ENCODE peak calls at places on chromosomes 6 and 20, in five cellular contexts. D is GM12878, H is IMR-90, X is H9, Z is OCI-LY7. A is an unnamed sample.

GRCh38 chr20:51631011-51631950 is 88.8 kb upstream of the NFATC2 start:
- DNase-seq in D (no peak), X (no peak), Z (no peak), H (peak), A (no peak)

GRCh38 chr6:158642097-158642601 is 2.4 kb downstream of the DYNLT1 start:
- DNase-seq in X (no peak), H (peak), D (no peak), Z (no peak), A (peak)

GRCh38 chr20:61765871-61766654 is 299.6 kb downstream of the TAF4 start:
- DNase-seq in Z (no peak), H (no peak), D (no peak), X (peak), A (no peak)

GRCh38 chr6:90502866-90503407 is 83.9 kb downstream of the MAP3K7 start:
- DNase-seq in Z (no peak), X (no peak), H (peak), D (no peak), A (no peak)

GRCh38 chr20:61448396-61448795 is 196.3 kb downstream of the CDH4 start:
- DNase-seq in D (no peak), Z (no peak), H (no peak), X (no peak), A (no peak)

GRCh38 chr6:122323361-122323760 is 76.1 kb upstream of the HSF2 start:
- DNase-seq in H (no peak), D (no peak), Z (no peak), X (no peak), A (no peak)

GRCh38 chr6:10465633-10466499 is 51.0 kb upstream of the TFAP2A start:
- DNase-seq in D (no peak), X (peak), Z (peak), H (peak), A (no peak)

GRCh38 chr6:136174510-136174909 is 75.6 kb downstream of the MTFR2 start:
- DNase-seq in Z (no peak), H (no peak), D (no peak), X (no peak), A (no peak)

GRCh38 chr20:34773726-34774125 is 51.7 kb downstream of the NCOA6 start:
- DNase-seq in X (no peak), H (no peak), Z (no peak), D (no peak), A (no peak)

GRCh38 chr6:136466789-136467585 is 83.2 kb downstream of the MAP7 start:
- DNase-seq in Z (no peak), D (no peak), X (no peak), H (no peak), A (no peak)

GRCh38 chr6:98986216-98986615 is 38.5 kb upstream of the FBXL4 start:
- DNase-seq in X (no peak), Z (no peak), H (no peak), D (no peak), A (no peak)

GRCh38 chr6:47246556-47246955 is 63.1 kb downstream of the TNFRSF21 start:
- DNase-seq in D (no peak), Z (peak), X (no peak), H (no peak), A (no peak)

GRCh38 chr6:4460595-4461475 is 315.4 kb upstream of the CDYL start:
- DNase-seq in D (no peak), H (peak), X (no peak), Z (no peak), A (no peak)

GRCh38 chr6:65524232-65524631 is 182.8 kb downstream of the EYS start:
- DNase-seq in X (no peak), H (no peak), Z (no peak), D (no peak), A (no peak)

GRCh38 chr6:33313105-33313708 is 671 bp downstream of the TAPBP start:
- DNase-seq in H (peak), X (peak), D (no peak), Z (peak), A (no peak)

GRCh38 chr20:41081276-41081814 is 52.7 kb downstream of the TOP1 start:
- DNase-seq in D (no peak), H (peak), X (no peak), Z (no peak), A (no peak)

GRCh38 chr6:118283759-118284158 is 264.3 kb upstream of the PLN start:
- DNase-seq in X (no peak), D (no peak), H (peak), Z (peak), A (no peak)

GRCh38 chr6:12927746-12928145 is 211.2 kb downstream of the PHACTR1 start:
- DNase-seq in Z (no peak), D (no peak), X (no peak), H (no peak), A (no peak)

GRCh38 chr6:36556281-36556680 is 9.0 kb upstream of the STK38 start:
- DNase-seq in H (no peak), X (no peak), Z (no peak), D (no peak), A (no peak)

GRCh38 chr20:24956001-24956761 is 7.1 kb downstream of the CST7 start:
- DNase-seq in H (no peak), X (peak), Z (no peak), D (no peak), A (no peak)

GRCh38 chr20:17786221-17786718 is 86.5 kb downstream of the BANF2 start:
- DNase-seq in X (no peak), D (no peak), Z (no peak), H (peak), A (no peak)

GRCh38 chr6:144066745-144067484 is 28.5 kb downstream of the SF3B5 start:
- DNase-seq in H (no peak), X (no peak), Z (no peak), D (peak), A (no peak)

GRCh38 chr6:150336299-150336698 is 32.5 kb upstream of the IYD start:
- DNase-seq in Z (peak), D (peak), X (no peak), H (peak), A (peak)

GRCh38 chr20:15942130-15942529 is 631.1 kb downstream of the KIF16B start:
- DNase-seq in Z (no peak), D (no peak), H (no peak), X (no peak), A (no peak)

GRCh38 chr20:31967830-31968249 is at the start of gene XKR7:
- DNase-seq in D (no peak), H (no peak), X (peak), Z (no peak), A (no peak)

GRCh38 chr6:13434777-13435176 is 52.6 kb downstream of the GFOD1 start:
- DNase-seq in H (no peak), D (no peak), X (no peak), Z (no peak), A (no peak)

GRCh38 chr6:26329763-26330511 is 35.1 kb upstream of the BTN3A2 start:
- DNase-seq in Z (peak), H (peak), D (no peak), X (peak), A (no peak)

GRCh38 chr6:124888581-124889371 is 73.5 kb upstream of the RNF217 start:
- DNase-seq in H (peak), X (no peak), Z (no peak), D (no peak), A (no peak)

GRCh38 chr20:1526896-1527295 is 30.6 kb downstream of the SIRPD start:
- DNase-seq in D (no peak), Z (no peak), H (peak), X (no peak), A (no peak)

GRCh38 chr6:89081423-89082322 is 1.1 kb downstream of the PNRC1 start:
- DNase-seq in Z (peak), H (peak), X (peak), D (peak), A (peak)

GRCh38 chr6:4533576-4533975 is 242.6 kb upstream of the CDYL start:
- DNase-seq in H (no peak), D (no peak), Z (no peak), X (no peak), A (no peak)

GRCh38 chr6:4693566-4693965 is 82.6 kb upstream of the CDYL start:
- DNase-seq in D (no peak), H (no peak), X (no peak), Z (no peak), A (no peak)

GRCh38 chr6:147287869-147288271 is 83.7 kb downstream of the STXBP5 start:
- DNase-seq in X (no peak), D (no peak), Z (no peak), H (peak), A (no peak)

GRCh38 chr6:22956029-22956715 is 386.8 kb downstream of the HDGFL1 start:
- DNase-seq in D (no peak), Z (no peak), X (no peak), H (no peak), A (no peak)

GRCh38 chr6:35318200-35318844 is 20.7 kb downstream of the DEF6 start:
- DNase-seq in Z (no peak), X (peak), D (no peak), H (peak), A (peak)

GRCh38 chr6:160500639-160501038 is 152.5 kb downstream of the SLC22A3 start:
- DNase-seq in H (no peak), X (no peak), Z (no peak), D (no peak), A (no peak)

GRCh38 chr6:127606131-127606562 is 29.2 kb downstream of the C6orf58 start:
- DNase-seq in Z (no peak), H (peak), X (peak), D (no peak), A (no peak)

GRCh38 chr6:35178932-35179832 is 34.6 kb upstream of the SCUBE3 start:
- DNase-seq in Z (peak), D (peak), X (no peak), H (no peak), A (no peak)

GRCh38 chr6:112469306-112469705 is 122.2 kb downstream of the RFPL4B start:
- DNase-seq in H (no peak), Z (no peak), X (no peak), D (no peak), A (no peak)

GRCh38 chr6:112468359-112468758 is 121.2 kb downstream of the RFPL4B start:
- DNase-seq in X (no peak), Z (no peak), H (peak), D (no peak), A (peak)

GRCh38 chr6:112470396-112470795 is 123.3 kb downstream of the RFPL4B start:
- DNase-seq in Z (no peak), D (no peak), H (peak), X (no peak), A (no peak)

GRCh38 chr6:112464901-112465661 is 118.0 kb downstream of the RFPL4B start:
- DNase-seq in Z (no peak), D (no peak), H (no peak), X (no peak), A (no peak)

GRCh38 chr6:112466378-112467151 is 119.4 kb downstream of the RFPL4B start:
- DNase-seq in Z (no peak), H (peak), D (no peak), X (no peak), A (no peak)
- H3K4me2 ChIP-seq in Z (no peak), H (peak), D (no peak), X (no peak), A (peak)

GRCh38 chr6:16286151-16286522 is 47.8 kb downstream of the GMPR start:
- DNase-seq in Z (peak), D (no peak), X (peak), H (peak), A (no peak)
- TF ChIP-seq CTCF in Z (peak), D (peak), X (peak), H (peak), A (peak)

DNA sequence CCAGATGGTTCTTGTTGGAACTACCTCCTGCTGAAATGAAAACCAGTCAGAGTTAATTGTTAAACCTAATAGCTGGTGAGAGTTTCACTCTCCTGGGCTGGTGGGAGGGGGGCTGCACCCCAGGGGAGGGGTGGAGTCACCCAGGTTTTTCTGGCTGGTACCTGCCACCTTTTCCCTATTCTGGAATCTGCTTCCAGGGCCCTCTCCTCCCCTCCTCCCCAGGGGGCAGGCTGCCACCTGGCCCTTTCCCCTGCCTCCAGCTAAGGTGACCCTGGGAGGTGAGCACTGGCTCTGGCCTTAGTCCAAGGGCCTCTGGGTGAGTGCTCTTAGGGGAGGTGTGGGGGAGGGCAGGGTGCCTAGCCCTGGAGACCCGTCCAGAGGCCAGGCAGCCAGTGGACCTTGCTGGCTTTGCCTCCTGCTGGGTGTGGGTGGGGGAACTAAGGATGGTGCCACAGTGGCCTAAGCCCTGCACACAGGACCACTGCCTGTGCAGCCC is 48.8 kb upstream of the EPB41L1 start:
- DNase-seq in H (no peak), Z (no peak), X (no peak), D (no peak), A (no peak)
- H3K4me2 ChIP-seq in H (no peak), Z (no peak), X (no peak), D (no peak), A (no peak)

DNA sequence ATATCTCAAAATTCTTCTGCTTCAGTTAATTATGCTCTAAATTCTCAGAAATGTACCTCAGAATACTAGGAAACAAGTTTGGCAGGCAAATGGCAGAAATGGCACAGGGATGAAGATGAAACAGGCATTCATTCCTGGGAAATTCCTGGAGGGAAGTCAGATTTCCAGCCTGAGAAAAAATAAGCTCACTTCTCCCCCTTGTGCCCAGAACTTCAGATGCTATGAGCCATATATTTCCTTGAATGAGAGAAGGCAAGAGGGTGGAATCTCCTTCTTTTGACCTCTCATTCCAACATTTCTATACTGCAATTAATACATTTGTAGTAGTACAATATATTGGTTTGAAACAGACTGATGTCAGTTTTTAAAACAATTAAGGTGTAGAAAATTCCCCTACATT is 22.8 kb downstream of the RGS17 start:
- DNase-seq in X (no peak), H (no peak), D (no peak), Z (no peak), A (no peak)
- TF ChIP-seq CTCF in X (peak), H (peak), D (no peak), Z (no peak), A (peak)

GRCh38 chr20:5864428-5864827 is 85.9 kb downstream of the TRMT6 start:
- DNase-seq in H (no peak), Z (no peak), D (no peak), X (no peak), A (no peak)
- H3K4me2 ChIP-seq in H (no peak), Z (no peak), D (no peak), X (no peak), A (no peak)

GRCh38 chr20:6740096-6740495 is 27.4 kb upstream of the BMP2 start:
- DNase-seq in Z (no peak), H (no peak), X (no peak), D (no peak), A (no peak)
- TF ChIP-seq CTCF in Z (no peak), H (no peak), X (no peak), D (no peak), A (no peak)

DNA sequence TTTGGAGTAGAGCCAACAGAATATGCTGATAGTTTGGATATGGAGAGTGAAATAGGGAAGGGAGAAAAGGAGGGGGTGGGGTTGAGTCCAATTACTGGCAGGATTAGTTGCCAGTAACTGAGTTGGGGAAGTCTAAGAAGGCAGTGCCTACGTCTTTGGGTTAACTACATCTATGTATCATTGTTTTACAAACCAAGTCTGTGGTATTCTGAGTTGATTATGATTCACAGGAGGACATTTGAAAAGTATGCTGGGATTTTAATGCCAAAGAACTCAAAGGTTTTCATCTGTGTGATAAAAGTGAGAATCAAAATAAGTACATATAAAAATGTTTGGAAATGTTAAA is 14.7 kb downstream of the DSE start:
- DNase-seq in H (peak), Z (no peak), X (no peak), D (no peak), A (no peak)
- H3K4me2 ChIP-seq in H (peak), Z (no peak), X (no peak), D (peak), A (peak)

A was measured in keratinocyte.